ENCODE peak calls at places on chromosomes 2 and 18, in ten cellular contexts. L, Y, Q, C, O, V, I, H, B and T are unnamed samples.

GRCh38 chr18:46718501-46719341 is 38.1 kb downstream of the ST8SIA5 start:
- DNase-seq in L (no peak), Y (no peak), Q (no peak), C (no peak), O (peak), V (no peak), I (no peak), H (no peak), B (no peak), T (no peak)

GRCh38 chr2:17515652-17516051 is 2.6 kb downstream of the RAD51AP2 start:
- DNase-seq in L (no peak), Y (no peak), Q (no peak), C (no peak), O (no peak), V (no peak), I (no peak), H (no peak), B (no peak), T (no peak)

GRCh38 chr18:77067315-77068061 is 65.1 kb downstream of the MBP start:
- DNase-seq in L (no peak), Y (no peak), Q (peak), C (peak), O (peak), V (no peak), I (peak), H (no peak), B (no peak), T (no peak)

GRCh38 chr18:60543646-60544045 is 171.1 kb upstream of the MC4R start:
- DNase-seq in L (no peak), Y (no peak), Q (no peak), C (no peak), O (no peak), V (no peak), I (no peak), H (no peak), B (no peak), T (no peak)

GRCh38 chr2:28643911-28644334 is 107.7 kb upstream of the PPP1CB start:
- DNase-seq in L (no peak), Y (no peak), Q (no peak), C (no peak), O (peak), V (no peak), I (no peak), H (no peak), B (no peak), T (no peak)

GRCh38 chr2:50484371-50484770 is 547.6 kb downstream of the NRXN1 start:
- DNase-seq in L (no peak), Y (no peak), Q (no peak), C (no peak), O (no peak), V (no peak), I (no peak), H (no peak), B (no peak), T (no peak)

GRCh38 chr2:100563407-100564247 is 834 bp downstream of the PDCL3 start:
- DNase-seq in L (no peak), Y (no peak), Q (no peak), C (no peak), O (no peak), V (no peak), I (no peak), H (peak), B (no peak), T (no peak)

GRCh38 chr2:200592414-200593075 is 6.7 kb downstream of the AOX1 start:
- DNase-seq in L (no peak), Y (no peak), Q (no peak), C (no peak), O (no peak), V (no peak), I (no peak), H (no peak), B (no peak), T (no peak)

GRCh38 chr2:19682493-19682892 is 219.3 kb downstream of the TTC32 start:
- DNase-seq in L (no peak), Y (no peak), Q (no peak), C (no peak), O (peak), V (no peak), I (no peak), H (no peak), B (no peak), T (no peak)

GRCh38 chr2:64644240-64645013 is 9.3 kb downstream of the SERTAD2 start:
- DNase-seq in L (no peak), Y (peak), Q (no peak), C (no peak), O (peak), V (peak), I (peak), H (peak), B (peak), T (no peak)

GRCh38 chr2:107313316-107313715 is 427.3 kb upstream of the ST6GAL2 start:
- DNase-seq in L (no peak), Y (no peak), Q (no peak), C (no peak), O (no peak), V (no peak), I (no peak), H (no peak), B (no peak), T (no peak)

GRCh38 chr2:10926191-10926830 is 14.6 kb downstream of the KCNF1 start:
- DNase-seq in L (no peak), Y (no peak), Q (no peak), C (no peak), O (no peak), V (no peak), I (no peak), H (no peak), B (no peak), T (no peak)

GRCh38 chr2:237858294-237859081 is 935 bp upstream of the RAMP1 start:
- DNase-seq in L (peak), Y (peak), Q (no peak), C (no peak), O (peak), V (peak), I (peak), H (peak), B (peak), T (no peak)

GRCh38 chr2:195520671-195521155 is 136.3 kb upstream of the SLC39A10 start:
- DNase-seq in L (no peak), Y (no peak), Q (no peak), C (peak), O (peak), V (no peak), I (no peak), H (peak), B (no peak), T (peak)

GRCh38 chr18:30971338-30971956 is 71.1 kb downstream of the DSC3 start:
- DNase-seq in L (no peak), Y (peak), Q (no peak), C (no peak), O (peak), V (no peak), I (no peak), H (no peak), B (no peak), T (no peak)

GRCh38 chr2:73981081-73981968 is 3.4 kb upstream of the TET3 start:
- DNase-seq in L (no peak), Y (peak), Q (no peak), C (no peak), O (peak), V (peak), I (peak), H (peak), B (no peak), T (no peak)

GRCh38 chr2:237090906-237091305 is 5.2 kb downstream of the COPS8 start:
- DNase-seq in L (no peak), Y (no peak), Q (no peak), C (no peak), O (no peak), V (no peak), I (no peak), H (no peak), B (no peak), T (no peak)

GRCh38 chr2:47011696-47012095 is 96.1 kb upstream of the MCFD2 start:
- DNase-seq in L (no peak), Y (no peak), Q (no peak), C (no peak), O (no peak), V (no peak), I (no peak), H (no peak), B (no peak), T (no peak)

GRCh38 chr18:8423051-8423558 is 186.1 kb upstream of the RAB12 start:
- DNase-seq in L (no peak), Y (no peak), Q (no peak), C (no peak), O (peak), V (no peak), I (no peak), H (no peak), B (no peak), T (no peak)

GRCh38 chr2:170144758-170145157 is 33.2 kb upstream of the MYO3B start:
- DNase-seq in L (no peak), Y (no peak), Q (no peak), C (no peak), O (no peak), V (no peak), I (no peak), H (no peak), B (no peak), T (no peak)

GRCh38 chr2:35973132-35973736 is 382.3 kb upstream of the CRIM1 start:
- DNase-seq in L (no peak), Y (no peak), Q (no peak), C (no peak), O (peak), V (no peak), I (no peak), H (peak), B (no peak), T (no peak)

GRCh38 chr2:202317080-202317859 is 51.7 kb downstream of the NOP58 start:
- DNase-seq in L (no peak), Y (no peak), Q (no peak), C (peak), O (peak), V (no peak), I (no peak), H (no peak), B (peak), T (no peak)

GRCh38 chr2:241609859-241610793 is 26.8 kb downstream of the THAP4 start:
- DNase-seq in L (peak), Y (peak), Q (peak), C (no peak), O (peak), V (peak), I (peak), H (peak), B (peak), T (peak)

GRCh38 chr18:31548825-31549224 is 42.9 kb upstream of the TTR start:
- DNase-seq in L (no peak), Y (no peak), Q (no peak), C (no peak), O (no peak), V (no peak), I (no peak), H (no peak), B (no peak), T (no peak)

GRCh38 chr2:165720526-165720925 is 73.5 kb downstream of the GALNT3 start:
- DNase-seq in L (no peak), Y (no peak), Q (no peak), C (peak), O (peak), V (no peak), I (no peak), H (no peak), B (no peak), T (no peak)

GRCh38 chr2:37457401-37457901 is 113.0 kb downstream of the QPCT start:
- DNase-seq in L (no peak), Y (no peak), Q (no peak), C (no peak), O (peak), V (no peak), I (no peak), H (no peak), B (no peak), T (no peak)

GRCh38 chr2:28036307-28036706 is 145.8 kb downstream of the BABAM2 start:
- DNase-seq in L (no peak), Y (no peak), Q (no peak), C (no peak), O (no peak), V (no peak), I (no peak), H (no peak), B (no peak), T (no peak)

GRCh38 chr18:44968336-44968735 is 287.6 kb downstream of the SETBP1 start:
- DNase-seq in L (no peak), Y (no peak), Q (no peak), C (no peak), O (no peak), V (peak), I (no peak), H (peak), B (no peak), T (no peak)